ENCODE peak calls at places on chromosome 2, in seven cellular contexts. Y, M, A, R, S, I and Z are unnamed samples.

GRCh38 chr2:238998775-238999174 is 150.9 kb downstream of the TWIST2 start:
- DNase-seq in Y (no peak), M (no peak), A (no peak), R (peak; percentile 9), S (no peak), I (no peak), Z (no peak)

GRCh38 chr2:151486100-151486499 is 76.4 kb downstream of the RIF1 start:
- DNase-seq in Y (no peak), M (no peak), A (no peak), R (no peak), S (no peak), I (no peak), Z (no peak)

GRCh38 chr2:27870724-27871123 is 19.5 kb downstream of the RBKS start:
- DNase-seq in Y (no peak), M (no peak), A (no peak), R (peak; percentile 28), S (no peak), I (no peak), Z (no peak)

GRCh38 chr2:173431191-173431590 is 76.5 kb downstream of the CDCA7 start:
- DNase-seq in Y (no peak), M (no peak), A (no peak), R (no peak), S (no peak), I (no peak), Z (no peak)

GRCh38 chr2:17191223-17191622 is 327.0 kb downstream of the RAD51AP2 start:
- DNase-seq in Y (no peak), M (no peak), A (no peak), R (no peak), S (no peak), I (no peak), Z (no peak)

GRCh38 chr2:154692927-154693326 is 5.6 kb upstream of the KCNJ3 start:
- DNase-seq in Y (no peak), M (no peak), A (no peak), R (peak; percentile 20), S (no peak), I (no peak), Z (no peak)

GRCh38 chr2:9737053-9737875 is 106.0 kb upstream of the TAF1B start:
- DNase-seq in Y (peak; percentile 48), M (no peak), A (no peak), R (peak; percentile 39), S (no peak), I (no peak), Z (no peak)

GRCh38 chr2:100013892-100014677 is 128.3 kb downstream of the AFF3 start:
- DNase-seq in Y (no peak), M (peak; percentile 64), A (peak; percentile 59), R (peak; percentile 81), S (peak; percentile 95), I (peak; percentile 62), Z (peak; percentile 26)

GRCh38 chr2:9126540-9126939 is 80.1 kb upstream of the ASAP2 start:
- DNase-seq in Y (no peak), M (no peak), A (no peak), R (no peak), S (no peak), I (no peak), Z (no peak)

GRCh38 chr2:141399270-141399669 is 731.5 kb downstream of the LRP1B start:
- DNase-seq in Y (no peak), M (no peak), A (no peak), R (peak; percentile 43), S (no peak), I (no peak), Z (no peak)

DNA sequence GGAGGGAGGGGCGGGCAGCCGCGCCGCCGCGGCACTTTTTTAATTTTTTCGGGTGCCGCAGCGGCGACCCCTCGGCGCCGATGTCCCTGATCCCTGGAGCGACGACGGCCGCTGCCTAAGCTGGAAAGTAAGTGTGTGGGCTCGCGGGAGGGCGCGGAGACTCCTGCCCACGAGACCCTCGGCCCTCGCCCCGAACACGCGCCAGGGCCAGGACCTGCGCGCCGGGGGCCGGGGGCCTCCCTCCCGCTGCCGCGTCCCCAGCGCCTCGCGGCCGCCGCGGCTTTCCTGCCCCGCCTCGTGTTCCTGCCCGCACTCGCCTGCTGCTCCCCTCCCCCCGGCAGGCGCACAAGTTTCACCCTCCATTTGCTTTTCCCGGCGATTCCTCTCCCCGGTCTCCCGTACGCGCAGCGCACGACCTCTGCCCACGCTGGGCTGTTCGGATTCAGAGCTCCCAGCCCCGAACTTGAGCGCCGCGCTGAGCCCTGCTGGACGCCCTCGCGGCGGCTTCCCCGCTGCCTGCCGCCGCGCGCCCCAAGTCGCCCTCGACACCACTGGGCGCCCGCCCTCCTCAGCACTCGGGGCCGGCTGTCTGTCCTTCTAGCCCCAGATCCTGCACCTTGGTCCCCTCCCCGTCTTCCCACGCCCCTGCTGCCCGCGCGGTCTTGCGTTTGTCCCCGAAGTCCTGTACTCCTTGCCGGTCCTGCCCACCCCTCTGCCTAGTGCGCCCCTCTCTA is 507 bp downstream of the PKP4 start:
- DNase-seq in Y (peak; percentile 69), M (peak; percentile 69), A (peak; percentile 60), R (peak; percentile 65), S (no peak), I (peak; percentile 70), Z (no peak)
- TF ChIP-seq CTCF in Y (no peak), M (no peak), A (no peak), R (no peak), S (peak; percentile 14), I (no peak), Z (no peak)

GRCh38 chr2:178550352-178550751 is 70.1 kb downstream of the PLEKHA3 start:
- DNase-seq in Y (peak; percentile 41), M (no peak), A (no peak), R (no peak), S (no peak), I (no peak), Z (no peak)
- H3K4me3 ChIP-seq in Y (no peak overlapping the region), M (no peak overlapping the region), A (no peak overlapping the region), R (no peak overlapping the region), S (no peak overlapping the region), I (no peak overlapping the region), Z (no peak overlapping the region)

GRCh38 chr2:216633616-216634316 is 546 bp downstream of the IGFBP2 start:
- DNase-seq in Y (no peak), M (no peak), A (no peak), R (no peak), S (no peak), I (no peak), Z (no peak)
- TF ChIP-seq CTCF in Y (no peak), M (no peak), A (no peak), R (no peak), S (no peak), I (no peak), Z (no peak)

GRCh38 chr2:171709011-171709685 is 21.9 kb downstream of the DYNC1I2 start:
- DNase-seq in Y (no peak), M (no peak), A (no peak), R (no peak), S (no peak), I (no peak), Z (no peak)

GRCh38 chr2:171703574-171704347 is 16.5 kb downstream of the DYNC1I2 start:
- DNase-seq in Y (peak; percentile 44), M (no peak), A (no peak), R (peak; percentile 67), S (no peak), I (no peak), Z (no peak)

GRCh38 chr2:171707752-171708151 is 20.5 kb downstream of the DYNC1I2 start:
- DNase-seq in Y (no peak), M (no peak), A (no peak), R (no peak), S (no peak), I (no peak), Z (no peak)

GRCh38 chr2:171702781-171703556 is 15.7 kb downstream of the DYNC1I2 start:
- DNase-seq in Y (no peak), M (no peak), A (no peak), R (peak; percentile 22), S (no peak), I (no peak), Z (no peak)

DNA sequence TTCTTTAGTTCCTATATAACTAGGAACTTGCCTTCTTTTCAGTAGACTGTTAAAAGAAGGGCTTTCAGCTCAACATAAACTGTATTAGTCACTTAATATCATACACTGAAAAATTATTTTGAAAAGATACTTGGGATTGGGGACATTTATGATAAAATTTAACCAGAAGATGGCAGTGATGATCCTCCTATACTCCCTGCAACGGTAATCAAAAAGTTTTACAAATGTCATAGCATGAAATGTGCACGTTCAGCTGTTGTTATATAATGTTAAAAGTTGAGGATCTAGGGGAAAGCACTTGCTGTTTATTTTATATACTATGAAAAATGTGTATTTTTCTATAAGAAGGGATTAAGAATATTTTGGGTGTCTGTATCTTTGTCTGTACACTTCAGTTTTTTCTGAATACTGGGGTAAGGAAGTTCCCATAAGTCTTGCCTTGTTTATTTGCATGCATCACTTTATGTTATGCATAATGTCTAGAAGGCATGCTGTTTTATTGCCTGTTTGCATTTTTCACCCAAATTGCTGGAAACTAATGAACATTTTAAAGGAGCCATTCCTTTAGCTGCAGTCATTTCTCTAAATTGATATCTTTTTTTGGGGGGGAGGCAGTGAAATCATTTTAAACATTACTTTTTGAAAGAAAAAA is 19.0 kb downstream of the DYNC1I2 start:
- DNase-seq in Y (peak; percentile 23), M (no peak), A (no peak), R (peak; percentile 54), S (no peak), I (no peak), Z (no peak)
- H3K4me3 ChIP-seq in Y (no peak overlapping the region), M (no peak overlapping the region), A (no peak overlapping the region), R (no peak overlapping the region), S (no peak overlapping the region), I (no peak overlapping the region), Z (no peak overlapping the region)

GRCh38 chr2:78541451-78542267 is 483.8 kb upstream of the REG3G start:
- DNase-seq in Y (no peak), M (no peak), A (no peak), R (no peak), S (no peak), I (no peak), Z (no peak)
- TF ChIP-seq CTCF in Y (no peak), M (no peak), A (no peak), R (no peak), S (no peak), I (no peak), Z (no peak)